ENCODE peak calls at places on chromosomes 2 and 18, in five cellular contexts. B, O, Y, J and E are unnamed samples.
A peak's percentile ranks its signal among the peaks of the same experiment; 100 is the strongest.

GRCh38 chr2:163717993-163718680 is 17.7 kb downstream of the FIGN start:
- DNase-seq in B (no peak), O (no peak), Y (no peak), J (no peak), E (no peak)

GRCh38 chr2:59177748-59178147 is 936.6 kb upstream of the FANCL start:
- DNase-seq in B (no peak), O (no peak), Y (no peak), J (no peak), E (no peak)

GRCh38 chr2:111663471-111663951 is 220.5 kb downstream of the ANAPC1 start:
- DNase-seq in B (no peak), O (peak; percentile 20), Y (no peak), J (no peak), E (no peak)

GRCh38 chr2:218465987-218466633 is 47.2 kb downstream of the VIL1 start:
- DNase-seq in B (no peak), O (peak; percentile 60), Y (no peak), J (peak; percentile 6), E (peak; percentile 50)

GRCh38 chr2:158204741-158205165 is 103.1 kb downstream of the UPP2 start:
- DNase-seq in B (no peak), O (no peak), Y (no peak), J (no peak), E (no peak)

GRCh38 chr2:10036095-10036879 is 7.1 kb upstream of the KLF11 start:
- DNase-seq in B (peak; percentile 64), O (peak; percentile 79), Y (peak; percentile 87), J (peak; percentile 36), E (no peak)

GRCh38 chr18:9475643-9476580 is 599 bp downstream of the RALBP1 start:
- DNase-seq in B (no peak), O (peak; percentile 33), Y (no peak), J (no peak), E (peak; percentile 38)

GRCh38 chr2:241272722-241273551 is 42.5 kb downstream of the HDLBP start:
- DNase-seq in B (peak; percentile 76), O (peak; percentile 27), Y (peak; percentile 59), J (peak; percentile 56), E (peak; percentile 39)

GRCh38 chr2:172089633-172090032 is 4.3 kb downstream of the DLX1 start:
- DNase-seq in B (no peak), O (no peak), Y (no peak), J (no peak), E (no peak)

GRCh38 chr2:195322324-195322723 is 334.7 kb upstream of the SLC39A10 start:
- DNase-seq in B (peak; percentile 55), O (peak; percentile 68), Y (no peak), J (no peak), E (peak; percentile 25)

GRCh38 chr2:20755132-20755800 is 67.6 kb downstream of the LDAH start:
- DNase-seq in B (no peak), O (no peak), Y (no peak), J (no peak), E (no peak)

GRCh38 chr2:25305197-25305596 is 36.5 kb downstream of the DNMT3A start:
- DNase-seq in B (no peak), O (no peak), Y (no peak), J (peak; percentile 47), E (no peak)

GRCh38 chr2:25307949-25308557 is 33.7 kb downstream of the DNMT3A start:
- DNase-seq in B (no peak), O (no peak), Y (no peak), J (no peak), E (no peak)

GRCh38 chr2:25305809-25306208 is 35.9 kb downstream of the DNMT3A start:
- DNase-seq in B (no peak), O (no peak), Y (no peak), J (no peak), E (no peak)

GRCh38 chr2:25308599-25308998 is 33.1 kb downstream of the DNMT3A start:
- DNase-seq in B (no peak), O (no peak), Y (no peak), J (no peak), E (no peak)

DNA sequence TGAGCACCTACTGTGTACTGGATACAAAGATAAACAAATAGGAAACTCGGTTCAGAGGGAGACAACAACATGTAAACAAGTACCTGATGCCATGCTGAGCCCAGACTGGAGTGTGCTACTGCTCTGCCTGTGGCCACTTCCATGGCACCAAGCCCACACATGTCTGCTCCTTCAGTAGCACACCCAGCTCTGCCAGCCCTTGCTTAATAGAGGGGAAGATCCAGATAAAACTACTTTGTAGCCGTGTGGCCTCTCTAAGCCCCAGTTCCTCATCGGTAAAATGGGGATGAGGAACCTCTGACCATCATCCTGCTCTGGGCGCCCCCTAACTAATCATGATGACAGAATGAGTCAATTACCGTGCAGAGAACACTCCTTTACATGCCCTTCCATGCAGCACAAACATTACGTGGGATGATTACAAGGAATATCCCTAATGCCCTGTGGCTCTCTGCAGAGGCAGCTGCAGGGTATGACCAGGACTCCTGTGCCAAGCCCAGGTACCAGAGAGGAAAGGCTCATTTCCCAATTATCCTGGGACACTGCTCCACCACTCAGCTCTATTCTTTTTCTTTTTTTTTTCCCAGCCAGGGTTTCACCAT is 34.9 kb downstream of the DNMT3A start:
- DNase-seq in B (no peak), O (no peak), Y (no peak), J (no peak), E (no peak)
- H3K27ac ChIP-seq in B (no peak overlapping the region), O (no peak overlapping the region), Y (no peak overlapping the region), J (no peak overlapping the region), E (no peak overlapping the region)

GRCh38 chr2:152094014-152094413 is 4.8 kb downstream of the CACNB4 start:
- DNase-seq in B (no peak), O (no peak), Y (no peak), J (no peak), E (no peak)

GRCh38 chr2:152098798-152099654 is at the start of gene CACNB4:
- DNase-seq in B (no peak), O (no peak), Y (peak; percentile 14), J (no peak), E (no peak)

GRCh38 chr2:152098033-152098797 is 629 bp downstream of the CACNB4 start:
- DNase-seq in B (peak; percentile 19), O (peak; percentile 6), Y (peak; percentile 26), J (no peak), E (peak; percentile 17)

GRCh38 chr2:152099655-152100050 is 809 bp upstream of the CACNB4 start:
- DNase-seq in B (no peak), O (peak; percentile 2), Y (no peak), J (no peak), E (no peak)

DNA sequence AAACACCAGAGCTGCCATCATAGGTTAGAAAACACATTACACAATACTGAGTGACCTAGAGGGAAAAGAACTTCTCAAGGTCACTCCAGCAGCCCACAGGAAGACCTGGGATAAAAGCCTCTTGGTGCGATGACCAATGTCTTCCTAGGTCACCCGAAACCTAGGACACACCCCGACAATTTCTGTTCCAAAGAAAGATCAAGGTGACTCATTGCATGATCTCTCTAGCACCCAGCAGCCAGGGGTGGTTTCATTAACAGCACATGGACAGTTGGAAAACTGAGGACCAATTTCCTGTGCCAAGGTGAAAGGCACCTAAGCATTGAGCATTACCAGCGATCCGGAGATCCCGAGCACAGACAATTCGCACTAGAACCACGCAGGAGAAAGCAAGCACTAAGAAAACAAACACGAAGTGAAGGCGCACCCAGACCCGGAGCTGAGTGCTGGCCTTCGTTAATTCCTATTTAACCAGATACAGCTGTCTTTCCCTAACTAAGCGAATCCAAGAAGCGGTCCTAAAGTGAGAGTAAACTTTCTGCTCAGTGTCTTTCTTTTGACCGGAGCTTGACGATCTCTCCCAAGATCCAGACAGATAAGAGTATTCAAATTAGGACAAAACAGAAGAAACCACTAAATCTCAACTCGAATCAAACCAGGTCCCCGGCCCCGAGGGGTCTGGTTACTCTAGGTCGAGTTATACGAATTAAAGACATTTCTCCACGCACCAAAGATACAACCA is 1.4 kb downstream of the CACNB4 start:
- DNase-seq in B (no peak), O (peak; percentile 17), Y (peak; percentile 12), J (no peak), E (peak; percentile 17)
- H3K27me3 ChIP-seq in B (peaks cover 77% of the 10 kb centered on the region), O (peaks cover 77% of the 10 kb centered on the region), Y (no peaks in the 10 kb centered on the region), J (peaks cover 28% of the 10 kb centered on the region), E (peaks cover 15% of the 10 kb centered on the region)

GRCh38 chr2:236862526-236862925 is 223.2 kb upstream of the COPS8 start:
- DNase-seq in B (no peak), O (no peak), Y (no peak), J (no peak), E (no peak)

GRCh38 chr2:236863729-236864126 is 222.0 kb upstream of the COPS8 start:
- DNase-seq in B (no peak), O (no peak), Y (no peak), J (no peak), E (no peak)

GRCh38 chr2:236862961-236863728 is 222.5 kb upstream of the COPS8 start:
- DNase-seq in B (no peak), O (no peak), Y (no peak), J (no peak), E (no peak)

GRCh38 chr2:236866542-236867340 is 218.9 kb upstream of the COPS8 start:
- DNase-seq in B (no peak), O (no peak), Y (no peak), J (no peak), E (no peak)

GRCh38 chr2:236865052-236865451 is 220.6 kb upstream of the COPS8 start:
- DNase-seq in B (no peak), O (no peak), Y (no peak), J (no peak), E (no peak)
- H3K27ac ChIP-seq in B (no peak overlapping the region), O (no peak overlapping the region), Y (no peak overlapping the region), J (no peak overlapping the region), E (no peak overlapping the region)

GRCh38 chr2:176166260-176166659 is 9.2 kb downstream of the HOXD3 start:
- DNase-seq in B (no peak), O (no peak), Y (no peak), J (no peak), E (no peak)

GRCh38 chr2:176165598-176166055 is 8.5 kb downstream of the HOXD3 start:
- DNase-seq in B (no peak), O (no peak), Y (no peak), J (no peak), E (no peak)

GRCh38 chr2:176169711-176170110 is 12.6 kb downstream of the HOXD3 start:
- DNase-seq in B (no peak), O (no peak), Y (no peak), J (no peak), E (no peak)

GRCh38 chr2:176169181-176169580 is 12.1 kb downstream of the HOXD3 start:
- DNase-seq in B (no peak), O (no peak), Y (no peak), J (no peak), E (no peak)

DNA sequence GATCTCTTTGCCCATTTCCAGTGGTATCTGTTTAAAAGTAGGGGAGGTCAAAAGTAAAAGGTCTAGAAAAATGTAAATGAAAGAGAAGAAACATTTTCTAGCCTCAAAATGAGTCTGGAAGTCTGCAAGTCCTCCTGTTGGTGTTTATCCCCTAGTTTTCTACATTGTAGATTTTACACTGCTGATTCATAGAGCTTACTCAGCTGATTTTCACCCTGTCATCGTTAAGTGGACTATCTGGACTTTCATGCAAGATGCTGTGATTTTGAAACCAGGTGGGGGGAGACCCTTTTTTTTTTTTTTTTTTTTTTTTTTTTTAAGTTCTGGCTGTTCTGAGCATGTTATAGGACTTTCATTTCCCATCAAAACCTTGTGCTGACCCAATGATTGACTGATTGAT is 10.3 kb downstream of the HOXD3 start:
- DNase-seq in B (no peak), O (no peak), Y (no peak), J (no peak), E (no peak)
- H3K27me3 ChIP-seq in B (peaks cover 61% of the 10 kb centered on the region), O (no peaks in the 10 kb centered on the region), Y (peaks cover 39% of the 10 kb centered on the region), J (peaks cover 68% of the 10 kb centered on the region), E (peaks cover 54% of the 10 kb centered on the region)

DNA sequence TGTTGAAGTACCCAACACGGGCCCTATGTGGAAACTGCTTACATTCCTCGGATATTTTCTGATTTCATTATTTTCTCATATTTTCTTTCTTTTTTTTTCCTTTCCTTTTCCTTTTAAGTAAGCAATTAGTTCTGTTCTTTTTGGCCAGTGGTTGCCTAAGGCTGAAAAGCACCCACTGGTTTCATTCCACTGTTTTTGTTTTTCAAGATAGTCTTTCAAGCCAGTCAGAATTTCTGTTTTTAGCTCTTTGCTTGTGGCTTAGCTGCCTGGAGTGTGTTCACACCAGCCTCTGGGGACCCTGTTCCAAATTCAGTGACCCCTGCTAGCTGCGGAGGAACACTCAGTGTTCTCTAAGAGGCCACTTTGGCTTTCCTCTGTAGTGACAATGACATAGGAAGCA is 73.6 kb downstream of the NRP2 start:
- DNase-seq in B (no peak), O (no peak), Y (no peak), J (no peak), E (no peak)
- H3K27ac ChIP-seq in B (peak overlapping the region; percentile 69), O (peak overlapping the region; percentile 84), Y (no peak overlapping the region), J (no peak overlapping the region), E (peak overlapping the region; percentile 43)